ENCODE peak calls at places on chromosomes 2 and 18, in six cellular contexts. P is PC-9, S is ovary, H is heart right ventricle, E is suprapubic skin, V is hepatocyte. U is an unnamed sample. For H3K4me1, the result is how much of the 10 kb centered on the place peaks cover.

GRCh38 chr2:121994238-121995206 is 239.1 kb downstream of the TSN start:
- DNase-seq in V (no peak), E (no peak), P (no peak), S (no peak), H (no peak), U (no peak)

GRCh38 chr2:203685081-203685621 is 21.3 kb upstream of the CD28 start:
- DNase-seq in V (no peak), H (peak), S (no peak), P (no peak), E (no peak), U (peak)

GRCh38 chr2:222919841-222920609 is 59.2 kb downstream of the ACSL3 start:
- DNase-seq in H (no peak), P (peak), S (no peak), V (peak), E (no peak), U (no peak)

GRCh38 chr2:38959938-38960608 is 70.4 kb downstream of the ARHGEF33 start:
- DNase-seq in E (peak), V (peak), P (no peak), S (peak), H (peak), U (peak)

GRCh38 chr18:48392266-48392665 is 16.9 kb downstream of the ZBTB7C start:
- DNase-seq in E (no peak), H (no peak), V (no peak), P (no peak), S (no peak), U (no peak)

GRCh38 chr2:186484062-186484735 is 1.9 kb upstream of the ZC3H15 start:
- DNase-seq in S (no peak), H (no peak), V (peak), P (no peak), E (no peak), U (no peak)

GRCh38 chr2:62333961-62334360 is 138.0 kb downstream of the B3GNT2 start:
- DNase-seq in E (no peak), V (no peak), S (no peak), H (no peak), P (no peak), U (no peak)

GRCh38 chr2:38534746-38535403 is 67.9 kb downstream of the HNRNPLL start:
- DNase-seq in E (no peak), V (no peak), H (no peak), S (no peak), P (no peak), U (no peak)

GRCh38 chr2:197500503-197501179 is 462 bp downstream of the HSPE1 start:
- DNase-seq in E (no peak), P (no peak), S (no peak), H (no peak), V (peak), U (no peak)

GRCh38 chr2:128342550-128342949 is 23.9 kb upstream of the HS6ST1 start:
- DNase-seq in P (no peak), V (no peak), E (no peak), S (no peak), H (no peak), U (no peak)

GRCh38 chr2:7325186-7325585 is 408.0 kb downstream of the RNF144A start:
- DNase-seq in V (no peak), E (no peak), H (no peak), S (no peak), P (no peak), U (no peak)

GRCh38 chr2:146776589-146776988 is 1068.2 kb upstream of the ACVR2A start:
- DNase-seq in P (no peak), E (no peak), H (no peak), V (no peak), S (no peak), U (no peak)

GRCh38 chr2:239482801-239483712 is 82.2 kb upstream of the HDAC4 start:
- DNase-seq in P (peak), V (no peak), S (no peak), E (no peak), H (no peak), U (no peak)

GRCh38 chr2:37794717-37795116 is 123.3 kb upstream of the CDC42EP3 start:
- DNase-seq in H (no peak), S (no peak), V (no peak), P (no peak), E (no peak), U (no peak)

GRCh38 chr18:77071711-77072292 is 60.8 kb downstream of the MBP start:
- DNase-seq in S (no peak), H (no peak), P (peak), V (peak), E (no peak), U (peak)

GRCh38 chr2:33291278-33292013 is 185.0 kb upstream of the RASGRP3 start:
- DNase-seq in P (peak), E (no peak), H (no peak), V (peak), S (no peak), U (no peak)

GRCh38 chr2:50777954-50778353 is 254.0 kb downstream of the NRXN1 start:
- DNase-seq in P (no peak), V (no peak), E (no peak), S (no peak), H (no peak), U (no peak)

GRCh38 chr2:128803222-128803621 is 484.6 kb upstream of the HS6ST1 start:
- DNase-seq in S (no peak), V (no peak), E (no peak), H (no peak), P (no peak), U (no peak)

GRCh38 chr18:36348971-36349417 is 51.5 kb downstream of the FHOD3 start:
- DNase-seq in V (no peak), H (no peak), P (no peak), S (no peak), E (no peak), U (no peak)

GRCh38 chr2:45331034-45331786 is 279.9 kb downstream of the SRBD1 start:
- DNase-seq in H (no peak), V (no peak), S (no peak), P (peak), E (no peak), U (no peak)

GRCh38 chr2:78992807-78993517 is 32.5 kb upstream of the REG3G start:
- DNase-seq in P (no peak), S (no peak), H (no peak), V (peak), E (no peak), U (peak)

GRCh38 chr2:119638891-119639539 is 40.0 kb upstream of the TMEM177 start:
- DNase-seq in S (no peak), V (peak), H (no peak), E (no peak), P (no peak), U (no peak)

GRCh38 chr18:35703043-35703688 is 121.6 kb downstream of the GALNT1 start:
- DNase-seq in H (no peak), P (no peak), V (no peak), E (no peak), S (no peak), U (no peak)

GRCh38 chr2:19667085-19667484 is 234.7 kb downstream of the TTC32 start:
- DNase-seq in H (no peak), P (no peak), E (no peak), V (no peak), S (no peak), U (no peak)

GRCh38 chr18:4636957-4637356 is 181.8 kb upstream of the DLGAP1 start:
- DNase-seq in V (no peak), E (no peak), H (no peak), P (no peak), S (no peak), U (peak)

GRCh38 chr2:156124458-156124857 is 208.1 kb downstream of the NR4A2 start:
- DNase-seq in H (no peak), E (no peak), P (no peak), S (no peak), V (no peak), U (no peak)

GRCh38 chr2:106735807-106736206 is 150.2 kb downstream of the ST6GAL2 start:
- DNase-seq in H (no peak), S (no peak), E (no peak), V (no peak), P (no peak), U (no peak)

GRCh38 chr2:23400703-23401102 is 15.7 kb downstream of the KLHL29 start:
- DNase-seq in E (no peak), V (no peak), H (no peak), P (no peak), S (no peak), U (no peak)

GRCh38 chr2:10141736-10142639 is 19.4 kb downstream of the RRM2 start:
- DNase-seq in H (no peak), P (no peak), S (no peak), E (no peak), V (peak), U (peak)

GRCh38 chr2:96156926-96157648 is 11.8 kb upstream of the DUSP2 start:
- DNase-seq in V (no peak), H (no peak), E (peak), P (no peak), S (no peak), U (no peak)

GRCh38 chr2:207995887-207996286 is 29.4 kb downstream of the PLEKHM3 start:
- DNase-seq in H (no peak), E (no peak), P (no peak), S (no peak), V (no peak), U (no peak)

GRCh38 chr2:174632847-174633620 is 35.4 kb upstream of the WIPF1 start:
- DNase-seq in P (no peak), H (no peak), E (no peak), V (peak), S (no peak), U (no peak)

GRCh38 chr2:111703759-111704158 is 180.2 kb downstream of the ANAPC1 start:
- DNase-seq in P (peak), H (no peak), E (peak), S (no peak), V (no peak), U (no peak)

GRCh38 chr2:217893440-217893839 is 109.4 kb downstream of the TNS1 start:
- DNase-seq in H (no peak), S (no peak), V (no peak), E (no peak), P (no peak), U (peak)
- H3K4me1 ChIP-seq in H (half or more), S (under half), V (under half), E (under half), P (under half), U (under half)

DNA sequence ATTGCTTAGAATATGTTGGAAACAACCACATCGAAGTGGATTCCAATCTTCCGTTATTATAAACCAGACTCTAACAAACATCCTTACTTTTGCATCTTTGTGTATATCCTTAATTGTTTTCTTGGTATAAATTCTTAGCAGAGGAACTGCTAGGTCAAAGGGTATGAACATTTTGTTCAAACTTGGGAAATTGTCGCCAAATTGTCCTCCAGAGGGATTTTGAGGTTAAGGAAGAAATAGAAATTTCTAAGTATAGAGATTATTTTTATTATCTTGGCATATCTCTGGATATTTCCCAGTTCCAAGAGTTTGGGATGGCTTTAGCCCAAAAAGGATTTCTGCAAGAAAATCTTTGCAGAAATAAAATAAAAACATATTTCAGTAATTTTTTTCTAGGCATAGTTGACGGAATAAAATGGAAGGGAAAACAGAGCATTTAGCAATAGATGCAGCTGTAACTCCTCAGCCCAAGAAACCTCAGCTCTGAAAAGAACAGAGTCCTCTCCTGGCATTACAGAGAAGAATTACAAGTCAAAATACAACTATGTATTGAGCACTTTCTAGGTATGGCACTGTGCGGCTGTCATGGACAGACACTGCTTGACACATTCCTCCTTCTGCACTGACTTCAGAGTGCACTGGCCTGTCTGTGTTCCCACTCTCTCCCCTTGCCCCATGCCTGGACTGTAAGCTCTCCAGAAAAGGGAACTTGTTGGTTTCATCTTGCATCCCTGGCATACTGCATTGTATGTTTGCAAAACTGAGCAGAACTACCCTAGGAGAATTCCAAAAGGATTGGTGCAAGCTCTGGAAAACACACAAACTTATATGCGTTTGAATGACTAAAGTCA is 117.3 kb upstream of the STON1 start:
- DNase-seq in P (no peak), E (no peak), S (no peak), H (no peak), V (no peak), U (no peak)
- H3K27ac ChIP-seq in P (no peak), E (no peak), S (no peak), H (peak), V (no peak), U (peak)

GRCh38 chr2:63926800-63927199 is 85.1 kb downstream of the UGP2 start:
- DNase-seq in H (no peak), E (no peak), P (no peak), S (no peak), V (no peak), U (no peak)
- H3K4me3 ChIP-seq in H (no peak), E (no peak), P (no peak), S (no peak), V (no peak), U (no peak)

GRCh38 chr2:8680931-8681760 is 710 bp upstream of the ID2 start:
- DNase-seq in V (peak), E (peak), S (peak), P (no peak), H (peak), U (peak)
- H3K4me1 ChIP-seq in V (under half), E (half or more), S (under half), P (under half), H (half or more), U (under half)

DNA sequence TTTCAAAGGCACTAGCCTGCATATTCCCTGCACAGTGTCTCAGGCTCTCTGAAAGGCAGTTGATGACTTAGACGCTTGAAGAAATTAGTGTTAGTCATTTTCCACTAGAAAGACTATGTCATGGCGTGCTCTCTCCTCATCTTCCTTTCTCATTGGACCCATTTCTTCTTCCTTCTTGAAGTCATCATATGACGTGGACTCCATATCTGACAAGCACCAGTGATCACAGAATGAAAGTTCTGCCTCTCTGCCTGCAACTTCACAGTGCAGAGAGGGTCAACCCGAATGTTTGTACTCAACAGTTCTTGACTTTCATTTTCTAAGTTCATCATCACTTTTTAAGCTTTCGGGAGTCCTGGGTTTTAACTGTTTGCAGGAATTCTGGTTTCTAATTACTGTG is 63.7 kb upstream of the CYRIA start:
- DNase-seq in E (no peak), S (no peak), V (no peak), P (peak), H (no peak), U (no peak)
- H3K27ac ChIP-seq in E (no peak), S (no peak), V (no peak), P (no peak), H (no peak), U (no peak)

DNA sequence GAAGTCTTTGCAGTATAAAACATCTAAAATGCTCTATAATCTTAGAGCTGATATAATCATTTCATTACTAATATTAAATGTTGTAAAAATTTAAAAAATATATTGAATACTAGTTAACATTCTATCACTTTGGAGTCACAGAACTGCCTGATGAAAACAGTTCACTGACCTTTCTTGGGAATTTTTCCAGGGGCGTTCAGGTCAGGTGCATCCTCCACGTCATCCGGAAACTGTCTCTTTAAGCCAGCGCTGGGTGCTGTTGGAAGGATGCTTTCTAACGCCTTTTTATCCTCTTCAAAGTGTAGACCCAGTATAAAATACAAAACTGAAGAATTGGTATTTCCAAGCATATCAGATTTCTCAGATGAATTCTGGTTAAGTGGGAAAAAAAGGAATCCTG is 22.8 kb downstream of the LONRF2 start:
- DNase-seq in E (no peak), S (no peak), P (no peak), V (no peak), H (no peak), U (no peak)
- H3K4me3 ChIP-seq in E (no peak), S (no peak), P (no peak), V (no peak), H (no peak), U (no peak)

GRCh38 chr18:44701227-44701626 is 20.5 kb downstream of the SETBP1 start:
- DNase-seq in V (no peak), H (peak), P (no peak), S (no peak), E (no peak), U (no peak)

GRCh38 chr18:44700652-44701051 is 20.0 kb downstream of the SETBP1 start:
- DNase-seq in E (no peak), V (peak), S (peak), H (peak), P (no peak), U (peak)

GRCh38 chr18:44705075-44705474 is 24.4 kb downstream of the SETBP1 start:
- DNase-seq in S (no peak), H (no peak), P (no peak), E (no peak), V (no peak), U (no peak)

GRCh38 chr18:44704137-44704791 is 23.6 kb downstream of the SETBP1 start:
- DNase-seq in S (no peak), V (no peak), H (no peak), E (no peak), P (no peak), U (no peak)

GRCh38 chr18:44702594-44702993 is 21.9 kb downstream of the SETBP1 start:
- DNase-seq in E (no peak), S (no peak), H (no peak), P (no peak), V (no peak), U (no peak)
- H3K4me1 ChIP-seq in E (under half), S (under half), H (under half), P (under half), V (under half), U (under half)

GRCh38 chr18:74063552-74063951 is 84.1 kb downstream of the FBXO15 start:
- DNase-seq in P (no peak), E (no peak), H (no peak), S (no peak), V (no peak), U (no peak)

GRCh38 chr18:74062037-74062436 is 85.6 kb downstream of the FBXO15 start:
- DNase-seq in H (no peak), E (no peak), P (no peak), V (peak), S (no peak), U (no peak)

GRCh38 chr18:74063023-74063422 is 84.6 kb downstream of the FBXO15 start:
- DNase-seq in S (no peak), H (no peak), P (no peak), V (no peak), E (no peak), U (no peak)

GRCh38 chr18:74064510-74064909 is 83.1 kb downstream of the FBXO15 start:
- DNase-seq in P (no peak), V (no peak), S (no peak), H (no peak), E (no peak), U (no peak)

GRCh38 chr18:74060511-74061028 is 87.1 kb downstream of the FBXO15 start:
- DNase-seq in V (no peak), H (no peak), E (no peak), S (no peak), P (no peak), U (no peak)
- H3K27ac ChIP-seq in V (no peak), H (no peak), E (no peak), S (no peak), P (no peak), U (no peak)

GRCh38 chr2:101299601-101300000 is 8.9 kb downstream of the RNF149 start:
- DNase-seq in V (no peak), P (no peak), S (no peak), H (no peak), E (no peak), U (no peak)
- H3K4me3 ChIP-seq in V (no peak), P (no peak), S (no peak), H (no peak), E (no peak), U (no peak)

GRCh38 chr18:44824884-44825283 is 144.2 kb downstream of the SETBP1 start:
- DNase-seq in H (no peak), E (no peak), V (no peak), S (no peak), P (no peak), U (no peak)

GRCh38 chr18:44823782-44824181 is 143.1 kb downstream of the SETBP1 start:
- DNase-seq in V (no peak), E (no peak), H (no peak), P (peak), S (peak), U (no peak)

GRCh38 chr18:44819944-44820510 is 139.3 kb downstream of the SETBP1 start:
- DNase-seq in H (peak), E (no peak), P (no peak), V (no peak), S (no peak), U (peak)

GRCh38 chr18:44823286-44823685 is 142.6 kb downstream of the SETBP1 start:
- DNase-seq in E (no peak), H (no peak), V (no peak), P (no peak), S (no peak), U (no peak)

GRCh38 chr18:44821924-44822323 is 141.2 kb downstream of the SETBP1 start:
- DNase-seq in S (no peak), H (no peak), P (peak), E (no peak), V (no peak), U (no peak)
- H3K4me1 ChIP-seq in S (under half), H (under half), P (under half), E (under half), V (under half), U (under half)

U was measured in right cardiac atrium.